ENCODE peak calls at places on chromosomes 12 and 14, in nine cellular contexts. B is stomach, X is GM12878, V is H1, I is sigmoid colon, N is HCT116, S is endothelial cell of umbilical vein, H is spleen, Z is HepG2. O is an unnamed sample. For H3K36me3, the result is how much of the 10 kb centered on the place peaks cover.

GRCh38 chr12:117356048-117356447 is 5.4 kb downstream of the NOS1 start:
- DNase-seq in B (no peak), X (no peak), V (no peak), I (no peak), N (no peak), S (no peak), H (no peak), Z (no peak), O (no peak)

GRCh38 chr14:76109087-76109880 is 42.4 kb upstream of the GPATCH2L start:
- DNase-seq in B (no peak), X (no peak), V (no peak), I (no peak), N (no peak), S (no peak), H (no peak), Z (no peak), O (no peak)

GRCh38 chr12:4250691-4251090 is 22.9 kb upstream of the CCND2 start:
- DNase-seq in B (no peak), X (no peak), V (no peak), I (no peak), N (no peak), S (no peak), H (no peak), Z (no peak), O (no peak)

GRCh38 chr12:58919271-58920101 is 818 bp downstream of the LRIG3 start:
- DNase-seq in B (no peak), X (no peak), V (no peak), I (peak), N (no peak), S (peak), H (peak), Z (peak), O (peak)

GRCh38 chr14:69910871-69911270 is 31.7 kb downstream of the SMOC1 start:
- DNase-seq in B (no peak), X (no peak), V (no peak), I (no peak), N (no peak), S (no peak), H (no peak), Z (no peak), O (no peak)

GRCh38 chr14:35163384-35163783 is 41.0 kb downstream of the PRORP start:
- DNase-seq in B (no peak), X (no peak), V (no peak), I (no peak), N (no peak), S (no peak), H (no peak), Z (no peak), O (no peak)

GRCh38 chr12:643478-644292 is 19.6 kb downstream of the NINJ2 start:
- DNase-seq in B (peak), X (no peak), V (no peak), I (peak), N (no peak), S (peak), H (peak), Z (no peak), O (peak)

GRCh38 chr14:69428289-69428998 is 30.0 kb downstream of the SLC39A9 start:
- DNase-seq in B (no peak), X (peak), V (no peak), I (no peak), N (no peak), S (no peak), H (no peak), Z (no peak), O (no peak)

GRCh38 chr12:9115731-9116689 is at the start of gene A2M:
- DNase-seq in B (no peak), X (no peak), V (no peak), I (no peak), N (no peak), S (peak), H (no peak), Z (peak), O (no peak)

GRCh38 chr14:31567651-31568050 is 6.4 kb downstream of the NUBPL start:
- DNase-seq in B (no peak), X (no peak), V (no peak), I (no peak), N (no peak), S (peak), H (no peak), Z (no peak), O (no peak)

GRCh38 chr14:43361766-43362165 is 1145.3 kb downstream of the FSCB start:
- DNase-seq in B (no peak), X (no peak), V (no peak), I (no peak), N (no peak), S (no peak), H (no peak), Z (no peak), O (no peak)

GRCh38 chr14:59028476-59029202 is 159.8 kb upstream of the DAAM1 start:
- DNase-seq in B (peak), X (peak), V (peak), I (peak), N (peak), S (peak), H (peak), Z (peak), O (peak)

GRCh38 chr14:99322731-99323599 is 51.0 kb upstream of the BCL11B start:
- DNase-seq in B (no peak), X (no peak), V (no peak), I (no peak), N (no peak), S (no peak), H (no peak), Z (no peak), O (no peak)

GRCh38 chr14:32252030-32252670 is 49.1 kb upstream of the RNU6-8 start:
- DNase-seq in B (peak), X (peak), V (peak), I (peak), N (peak), S (peak), H (no peak), Z (peak), O (peak)

GRCh38 chr12:92562063-92562734 is 140.6 kb upstream of the PLEKHG7 start:
- DNase-seq in B (no peak), X (no peak), V (no peak), I (no peak), N (no peak), S (no peak), H (no peak), Z (no peak), O (no peak)

GRCh38 chr14:61611880-61612630 is 83.3 kb upstream of the HIF1A start:
- DNase-seq in B (no peak), X (no peak), V (no peak), I (no peak), N (no peak), S (no peak), H (no peak), Z (no peak), O (no peak)

GRCh38 chr12:93848453-93849120 is 171.4 kb downstream of the CRADD start:
- DNase-seq in B (no peak), X (no peak), V (no peak), I (no peak), N (no peak), S (peak), H (peak), Z (no peak), O (peak)

GRCh38 chr14:24231263-24232120 is 675 bp downstream of the NEDD8 start:
- DNase-seq in B (no peak), X (no peak), V (peak), I (no peak), N (no peak), S (no peak), H (no peak), Z (peak), O (peak)

GRCh38 chr12:131990066-131990979 is 40.6 kb downstream of the EP400 start:
- DNase-seq in B (no peak), X (no peak), V (peak), I (no peak), N (no peak), S (no peak), H (no peak), Z (no peak), O (no peak)

GRCh38 chr12:112928978-112929377 is 9.3 kb upstream of the OAS3 start:
- DNase-seq in B (no peak), X (no peak), V (no peak), I (no peak), N (no peak), S (no peak), H (no peak), Z (no peak), O (no peak)

GRCh38 chr14:104804481-104805325 is 3.8 kb downstream of the ZBTB42 start:
- DNase-seq in B (no peak), X (no peak), V (no peak), I (no peak), N (no peak), S (no peak), H (no peak), Z (no peak), O (no peak)

GRCh38 chr12:105587237-105587636 is 256.7 kb downstream of the C12orf75 start:
- DNase-seq in B (no peak), X (no peak), V (no peak), I (no peak), N (no peak), S (peak), H (no peak), Z (no peak), O (no peak)

GRCh38 chr12:54160050-54160449 is 28.7 kb downstream of the SMUG1 start:
- DNase-seq in B (no peak), X (no peak), V (no peak), I (no peak), N (no peak), S (no peak), H (no peak), Z (no peak), O (no peak)

GRCh38 chr14:94342334-94342934 is 19.3 kb upstream of the SERPINA6 start:
- DNase-seq in B (peak), X (no peak), V (no peak), I (peak), N (peak), S (peak), H (no peak), Z (peak), O (peak)

GRCh38 chr14:36767603-36768281 is 106.1 kb downstream of the PAX9 start:
- DNase-seq in B (no peak), X (no peak), V (no peak), I (no peak), N (no peak), S (no peak), H (no peak), Z (no peak), O (no peak)

GRCh38 chr14:77240336-77240915 is 30.6 kb downstream of the NGB start:
- DNase-seq in B (no peak), X (no peak), V (no peak), I (no peak), N (no peak), S (no peak), H (no peak), Z (no peak), O (no peak)

DNA sequence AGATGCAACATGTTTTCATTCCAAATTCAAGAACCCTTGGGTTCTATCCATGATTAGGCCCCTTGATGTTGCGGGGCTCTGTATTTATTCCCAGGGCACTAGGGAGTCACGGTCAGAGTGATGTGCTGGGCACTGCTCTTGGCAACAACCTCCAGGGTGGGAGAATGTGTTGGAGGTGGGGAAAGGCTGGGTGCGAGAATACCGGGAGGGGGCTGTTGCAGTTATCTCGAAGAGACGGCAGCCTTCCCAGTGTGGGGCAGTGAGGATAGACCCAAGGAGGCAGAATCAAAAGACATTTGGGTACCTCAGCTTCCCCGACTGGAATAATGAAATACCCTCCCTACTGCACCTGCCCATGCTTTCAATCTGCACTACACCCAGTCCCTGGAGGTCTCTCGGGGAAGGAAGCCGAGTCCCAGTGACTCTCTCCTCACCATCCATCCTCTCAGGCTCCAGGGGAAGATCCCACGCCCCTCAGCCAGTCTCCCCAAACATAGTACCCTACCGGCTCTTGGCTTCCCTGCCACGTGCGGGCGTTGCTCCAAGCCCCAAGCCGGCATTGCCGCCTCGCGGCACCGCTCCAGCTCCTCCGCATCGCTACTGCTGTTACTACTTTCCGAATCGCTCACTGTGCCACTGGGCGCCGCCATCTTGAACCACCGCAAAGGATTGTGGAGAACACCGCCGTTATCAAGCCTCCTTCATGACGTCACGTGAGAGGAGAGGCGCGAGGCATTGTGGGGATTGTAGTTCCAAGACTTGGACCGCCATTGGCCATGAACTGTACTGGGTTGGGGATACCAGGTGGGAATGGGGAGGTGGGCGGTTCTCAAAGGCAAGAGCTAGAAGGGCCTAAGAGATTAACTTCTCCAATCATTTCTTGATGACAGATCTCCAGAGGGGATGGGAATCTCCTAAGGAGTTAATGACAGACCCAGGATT is at the start of gene C12orf43:
- DNase-seq in B (peak), X (peak), V (peak), I (peak), N (peak), S (peak), H (peak), Z (peak), O (peak)
- TF ChIP-seq POLR2A in B (no peak), X (peak), V (peak), I (no peak), N (peak), S (peak), H (no peak), Z (peak), O (no peak)

DNA sequence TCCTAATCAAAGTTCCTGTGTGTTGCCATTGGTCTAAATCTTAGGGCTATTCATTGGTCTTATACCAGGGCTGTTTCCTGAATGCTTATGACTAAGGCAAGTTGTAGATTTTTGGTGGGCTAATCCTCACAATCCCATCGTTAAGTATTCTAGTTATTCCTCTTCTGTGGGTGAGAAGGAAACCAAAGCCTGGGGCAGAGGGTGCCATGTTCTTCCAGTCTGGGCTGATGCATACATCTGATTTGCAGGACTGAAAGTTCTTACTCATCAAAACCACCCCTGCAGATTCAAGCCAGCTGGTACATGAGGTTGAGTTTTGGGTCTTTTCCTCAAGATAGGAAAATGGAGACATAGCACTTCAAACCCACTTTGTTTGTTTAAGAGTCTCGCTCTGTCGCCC is 25.7 kb downstream of the PPP1CC start:
- DNase-seq in B (no peak), X (no peak), V (no peak), I (no peak), N (no peak), S (no peak), H (no peak), Z (no peak), O (no peak)
- H3K36me3 ChIP-seq in B (half or more), X (under half), V (half or more), I (under half), N (under half), S (under half), H (half or more), Z (under half), O (under half)

DNA sequence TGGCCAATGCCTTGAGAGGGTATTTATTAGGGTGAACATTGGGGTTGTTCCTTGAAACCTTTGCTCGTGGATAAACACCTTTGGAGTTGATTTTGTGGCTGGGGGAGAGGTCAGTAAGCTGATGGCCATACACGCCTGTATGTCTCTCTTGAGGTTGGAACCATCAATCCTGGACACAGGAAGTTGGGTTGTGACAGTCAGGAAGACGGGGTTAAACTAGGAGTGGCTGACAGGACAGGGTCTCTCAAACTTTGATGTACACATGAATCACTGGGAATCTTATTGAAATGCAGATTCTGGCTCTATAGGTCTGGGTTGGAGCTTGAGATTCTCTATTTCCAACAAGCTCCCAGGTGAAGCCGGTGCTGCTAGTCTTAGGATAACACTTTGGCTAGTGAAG is 12.8 kb upstream of the WSCD2 start:
- DNase-seq in B (no peak), X (no peak), V (no peak), I (no peak), N (no peak), S (no peak), H (no peak), Z (no peak), O (no peak)
- TF ChIP-seq POLR2AphosphoS5 in B (no peak), X (no peak), V (no peak), I (no peak), N (no peak), S (no peak), H (no peak), Z (no peak), O (no peak)

GRCh38 chr12:5524116-5524768 is 92.3 kb downstream of the NTF3 start:
- DNase-seq in B (no peak), X (no peak), V (peak), I (no peak), N (no peak), S (no peak), H (no peak), Z (no peak), O (no peak)
- TF ChIP-seq POLR2A in B (no peak), X (no peak), V (no peak), I (no peak), N (no peak), S (no peak), H (no peak), Z (no peak), O (no peak)

GRCh38 chr12:110022980-110023633 is 23.9 kb downstream of the ANKRD13A start:
- DNase-seq in B (no peak), X (no peak), V (no peak), I (no peak), N (no peak), S (no peak), H (no peak), Z (no peak), O (no peak)

GRCh38 chr12:110028323-110028722 is 20.0 kb downstream of the C12orf76 start:
- DNase-seq in B (no peak), X (no peak), V (no peak), I (no peak), N (no peak), S (no peak), H (no peak), Z (no peak), O (no peak)

GRCh38 chr12:110020956-110021355 is 21.7 kb downstream of the ANKRD13A start:
- DNase-seq in B (no peak), X (no peak), V (no peak), I (no peak), N (no peak), S (no peak), H (no peak), Z (no peak), O (no peak)

GRCh38 chr12:110029290-110029689 is 19.0 kb downstream of the C12orf76 start:
- DNase-seq in B (no peak), X (no peak), V (no peak), I (no peak), N (no peak), S (no peak), H (no peak), Z (no peak), O (no peak)

GRCh38 chr12:110023634-110024023 is 24.4 kb downstream of the ANKRD13A start:
- DNase-seq in B (no peak), X (no peak), V (no peak), I (no peak), N (no peak), S (no peak), H (no peak), Z (no peak), O (no peak)
- H3K36me3 ChIP-seq in B (half or more), X (under half), V (under half), I (under half), N (under half), S (under half), H (half or more), Z (under half), O (under half)